ENCODE peak calls at places on chromosomes 13 and 19, in four cellular contexts. T is stomach, V is breast epithelium, B is K562. K is an unnamed sample.

GRCh38 chr13:109209526-109209925 is 576.9 kb downstream of the IRS2 start:
- DNase-seq in V (no peak), T (no peak), B (no peak), K (no peak)

GRCh38 chr13:112254900-112255299 is 121.3 kb upstream of the SPACA7 start:
- DNase-seq in T (no peak), B (no peak), V (no peak), K (no peak)

GRCh38 chr13:50635504-50635903 is 208.0 kb downstream of the DLEU7 start:
- DNase-seq in T (no peak), V (no peak), B (no peak), K (peak; percentile 69)

GRCh38 chr13:95968906-95969305 is 84.3 kb downstream of the UGGT2 start:
- DNase-seq in V (no peak), B (no peak), T (no peak), K (no peak)

GRCh38 chr13:77388944-77389616 is 62.2 kb upstream of the MYCBP2 start:
- DNase-seq in V (no peak), T (no peak), B (no peak), K (no peak)

GRCh38 chr13:40433577-40433976 is 232.9 kb downstream of the FOXO1 start:
- DNase-seq in V (no peak), T (no peak), B (no peak), K (no peak)

GRCh38 chr13:98397861-98398260 is 179.0 kb downstream of the STK24 start:
- DNase-seq in V (no peak), B (no peak), T (no peak), K (no peak)

GRCh38 chr13:72804301-72804700 is 22.4 kb downstream of the PIBF1 start:
- DNase-seq in B (no peak), T (no peak), V (no peak), K (no peak)

GRCh38 chr19:19224852-19225494 is 13.2 kb downstream of the NCAN start:
- DNase-seq in B (peak; percentile 96), V (peak; percentile 53), T (peak; percentile 75), K (no peak)

GRCh38 chr13:33483471-33483870 is 197.9 kb upstream of the STARD13 start:
- DNase-seq in T (no peak), B (no peak), V (no peak), K (no peak)

GRCh38 chr19:4705413-4706131 is 18.1 kb downstream of the DPP9 start:
- DNase-seq in B (no peak), T (no peak), V (no peak), K (no peak)

GRCh38 chr13:31200636-31200970 is 828 bp downstream of the B3GLCT start:
- DNase-seq in T (peak; percentile 50), V (peak; percentile 66), B (peak; percentile 48), K (peak; percentile 72)

GRCh38 chr19:36097036-36097435 is 13.9 kb upstream of the OVOL3 start:
- DNase-seq in T (no peak), B (no peak), V (no peak), K (no peak)

GRCh38 chr13:46296920-46297319 is 85.2 kb downstream of the LRRC63 start:
- DNase-seq in V (no peak), B (no peak), T (no peak), K (no peak)

GRCh38 chr13:77026783-77027621 is at the start of gene FBXL3:
- DNase-seq in B (peak; percentile 80), V (peak; percentile 79), T (peak; percentile 84), K (peak; percentile 90)

GRCh38 chr19:11577451-11578341 is at the start of gene ACP5:
- DNase-seq in B (no peak), T (no peak), V (no peak), K (no peak)

GRCh38 chr19:49057636-49058234 is at the start of gene CGB7:
- DNase-seq in T (peak; percentile 81), B (peak; percentile 53), V (no peak), K (peak; percentile 79)

GRCh38 chr13:100588350-100589177 is at the start of gene GGACT:
- DNase-seq in T (peak; percentile 79), B (peak; percentile 84), V (peak; percentile 66), K (peak; percentile 74)

GRCh38 chr13:74839656-74840055 is 642.3 kb downstream of the TBC1D4 start:
- DNase-seq in T (no peak), B (no peak), V (no peak), K (no peak)

GRCh38 chr19:51259348-51260245 is 8.7 kb downstream of the SIGLECL1 start:
- DNase-seq in T (no peak), B (peak; percentile 74), V (no peak), K (no peak)

GRCh38 chr19:5894704-5895349 is 8.8 kb downstream of the NDUFA11 start:
- DNase-seq in B (no peak), T (no peak), V (no peak), K (no peak)

GRCh38 chr19:38149597-38149996 is 74.4 kb downstream of the DPF1 start:
- DNase-seq in T (no peak), B (peak; percentile 39), V (no peak), K (no peak)

GRCh38 chr19:38383743-38384142 is 4.1 kb downstream of the GGN start:
- DNase-seq in B (no peak), T (no peak), V (no peak), K (no peak)

GRCh38 chr13:112007191-112007590 is 59.8 kb upstream of the SOX1 start:
- DNase-seq in T (no peak), V (no peak), B (no peak), K (no peak)

GRCh38 chr13:78660130-78660857 is 1.3 kb upstream of the OBI1 start:
- DNase-seq in B (no peak), V (no peak), T (no peak), K (no peak)

GRCh38 chr19:42309686-42310085 is 3.4 kb upstream of the TMEM145 start:
- DNase-seq in B (no peak), V (no peak), T (no peak), K (no peak)

GRCh38 chr13:28867564-28867963 is 47.4 kb downstream of the MTUS2 start:
- DNase-seq in B (no peak), T (no peak), V (no peak), K (no peak)

GRCh38 chr13:111521030-111521429 is 200.6 kb downstream of the TEX29 start:
- DNase-seq in T (no peak), B (no peak), V (peak; percentile 39), K (no peak)

GRCh38 chr19:41755328-41755913 is at the start of gene CEACAM6:
- DNase-seq in T (no peak), V (no peak), B (no peak), K (no peak)

DNA sequence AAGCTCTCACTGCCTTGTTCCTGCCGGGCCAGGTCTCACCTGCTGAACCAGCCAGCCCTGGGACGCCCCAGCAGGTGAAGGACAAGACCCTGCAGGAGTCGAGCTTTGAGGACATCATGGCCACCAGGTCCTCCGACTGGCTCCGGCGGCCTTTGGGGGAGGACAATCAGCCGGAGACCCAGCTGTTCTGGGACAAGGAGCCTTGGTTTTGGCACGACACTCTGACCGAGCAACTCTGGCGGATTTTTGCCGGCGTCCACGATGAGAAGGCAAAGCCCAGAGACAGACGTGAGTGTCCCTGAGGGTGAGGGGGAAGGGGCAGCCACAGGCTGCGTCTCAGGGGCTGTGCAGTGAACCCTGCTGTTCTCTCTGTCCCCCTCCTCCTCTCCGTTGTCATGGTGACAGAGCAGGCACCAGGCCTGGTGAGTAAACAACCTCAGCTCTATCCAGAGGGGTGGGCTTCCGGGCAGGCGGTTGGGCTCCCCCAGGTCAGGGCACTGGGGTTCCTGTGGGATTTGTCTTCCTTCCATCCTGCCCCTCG is 9.7 kb downstream of the TLE6 start:
- DNase-seq in V (no peak), T (no peak), B (no peak), K (no peak)
- TF ChIP-seq CTCF in V (no peak), T (no peak), B (no peak), K (no peak)

DNA sequence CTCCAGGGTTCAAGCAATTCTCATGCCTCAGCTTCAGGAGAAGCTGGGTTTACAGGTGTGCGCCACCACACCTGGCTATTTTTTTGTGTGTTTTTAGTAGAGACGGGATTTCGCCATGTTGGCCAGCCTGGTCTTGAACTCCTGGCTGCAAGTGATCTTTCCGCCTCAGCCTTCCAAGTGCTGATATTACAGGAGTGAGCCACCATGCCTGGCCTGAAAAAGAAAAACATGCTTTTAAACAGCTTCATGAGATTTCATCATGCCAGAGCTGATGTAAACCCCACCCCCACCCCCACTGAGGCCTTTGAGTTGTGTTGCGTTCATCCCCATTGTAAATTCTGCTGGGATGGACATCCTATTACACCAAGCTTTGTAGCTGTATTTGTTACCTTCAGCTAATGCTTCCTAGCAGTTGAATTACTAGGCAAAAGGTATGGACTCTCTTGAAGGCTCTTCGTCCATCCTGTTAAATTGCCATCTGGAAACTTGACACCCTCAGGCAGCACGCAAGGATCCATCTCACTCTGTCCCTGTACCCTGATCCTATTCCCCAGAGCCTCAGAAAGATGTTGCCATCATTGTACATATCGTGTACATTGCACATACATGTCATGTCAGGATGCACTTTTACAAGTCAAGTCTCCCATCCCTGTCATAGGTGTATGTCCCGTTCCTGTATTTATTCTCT is 47.3 kb downstream of the NFIX start:
- DNase-seq in V (no peak), T (no peak), B (no peak), K (no peak)
- H3K4me1 ChIP-seq in V (peaks cover 14% of the 10 kb centered on the region), T (peaks cover 92% of the 10 kb centered on the region), B (no peaks in the 10 kb centered on the region), K (no peaks in the 10 kb centered on the region)

DNA sequence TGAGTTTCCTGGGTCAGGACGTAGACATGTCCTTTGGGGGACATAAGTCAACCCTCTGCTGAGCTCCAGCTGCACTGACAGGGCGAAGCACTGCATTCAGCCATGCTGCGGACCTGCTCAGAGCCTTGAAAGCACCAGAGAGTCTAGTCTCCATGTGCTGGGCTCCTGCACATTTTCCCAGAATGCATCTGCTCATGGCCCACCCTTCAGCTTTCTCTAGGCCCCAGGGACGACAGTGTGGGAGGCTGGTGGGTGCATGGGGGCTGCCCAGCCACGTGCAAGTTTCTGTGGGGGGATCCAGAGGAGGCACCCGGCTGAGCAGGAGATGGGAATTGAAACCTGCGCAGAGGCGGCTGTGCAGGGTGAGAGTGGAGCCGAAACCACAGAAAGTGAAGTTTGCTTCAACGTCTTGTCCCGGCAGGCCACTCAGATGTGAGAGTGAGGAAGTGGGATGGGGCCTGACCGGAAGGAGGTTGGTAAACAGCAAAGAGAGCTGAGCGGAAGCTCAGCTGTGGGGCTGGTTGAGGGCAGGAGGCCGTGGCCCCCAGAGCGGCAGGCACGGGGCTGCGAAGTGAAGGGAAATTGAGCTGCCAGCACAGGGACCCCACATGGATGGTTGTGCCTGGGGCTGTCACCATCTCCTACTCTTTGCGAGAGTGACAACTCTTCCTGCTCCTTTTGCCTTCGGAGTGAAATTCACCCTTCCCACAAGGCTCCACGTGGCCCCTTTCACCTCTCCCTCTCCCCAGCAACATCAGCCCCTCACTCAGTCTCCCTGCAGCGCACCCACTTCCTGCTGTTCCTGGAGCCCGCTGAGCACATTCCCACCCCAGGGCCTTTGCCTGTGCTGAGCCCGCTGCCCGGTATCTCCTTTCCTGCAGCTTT is 11.8 kb downstream of the PGLS start:
- DNase-seq in T (peak; percentile 49), V (no peak), B (no peak), K (peak; percentile 74)
- TF ChIP-seq POLR2AphosphoS5 in T (peak; percentile 39), V (no peak), B (no peak), K (no peak)

GRCh38 chr19:44694184-44694579 is 4.8 kb upstream of the CEACAM16 start:
- DNase-seq in B (peak; percentile 71), T (no peak), V (no peak), K (no peak)
- TF ChIP-seq CTCF in B (peak; percentile 75), T (no peak), V (no peak), K (no peak)

DNA sequence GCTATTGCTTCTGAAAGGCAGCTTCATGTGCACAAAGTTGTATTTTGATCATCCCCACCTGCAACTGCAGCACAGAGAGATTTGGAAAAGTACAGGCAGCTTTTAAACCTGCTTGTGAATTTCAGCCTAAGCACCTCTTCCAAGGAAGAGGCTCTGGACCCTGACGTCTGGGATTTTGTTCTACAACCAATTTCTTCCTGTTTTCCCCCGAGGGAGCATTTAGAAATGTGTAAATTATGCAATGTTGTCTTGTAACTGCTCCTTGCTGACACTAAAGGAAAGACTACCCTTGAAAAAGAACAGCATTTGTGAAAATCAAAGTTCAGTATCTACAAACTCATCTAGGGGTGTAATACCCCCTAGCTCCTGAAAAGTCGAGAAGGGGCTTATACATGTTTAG is 15.4 kb downstream of the MED26 start:
- DNase-seq in T (no peak), V (no peak), B (no peak), K (no peak)
- H3K4me1 ChIP-seq in T (peaks cover 68% of the 10 kb centered on the region), V (no peaks in the 10 kb centered on the region), B (peaks cover 12% of the 10 kb centered on the region), K (peaks cover 56% of the 10 kb centered on the region)

K was measured in sigmoid colon.